ENCODE peak calls at places on chromosomes 13 and 19, in five cellular contexts. One of them, this sample, is unnamed.

GRCh38 chr19:6501740-6502648 is at the start of gene TUBB4A:
- DNase-seq in DMS 273 treated with DMSO at 0.1 percent for 48 hours: no peak
- DNase-seq in breast epithelium: no peak
- DNase-seq in ELR: no peak
- DNase-seq in stomach: no peak
- DNase-seq in this sample: no peak

GRCh38 chr19:30686252-30686762 is 314.1 kb downstream of the ZNF536 start:
- DNase-seq in stomach: no peak
- DNase-seq in breast epithelium: no peak
- DNase-seq in DMS 273 treated with DMSO at 0.1 percent for 48 hours: no peak
- DNase-seq in ELR: peak
- DNase-seq in this sample: no peak

GRCh38 chr19:2944775-2945574 is at the start of gene ZNF77:
- DNase-seq in DMS 273 treated with DMSO at 0.1 percent for 48 hours: peak
- DNase-seq in stomach: peak
- DNase-seq in breast epithelium: peak
- DNase-seq in ELR: peak
- DNase-seq in this sample: peak

GRCh38 chr19:49710372-49710951 is 19.5 kb downstream of the CPT1C start:
- DNase-seq in ELR: peak
- DNase-seq in DMS 273 treated with DMSO at 0.1 percent for 48 hours: no peak
- DNase-seq in breast epithelium: no peak
- DNase-seq in stomach: no peak
- DNase-seq in this sample: no peak

GRCh38 chr13:26132756-26133155 is 80.9 kb upstream of the SHISA2 start:
- DNase-seq in breast epithelium: no peak
- DNase-seq in stomach: no peak
- DNase-seq in ELR: peak
- DNase-seq in DMS 273 treated with DMSO at 0.1 percent for 48 hours: no peak
- DNase-seq in this sample: no peak

GRCh38 chr13:110634558-110634957 is 19.2 kb downstream of the NAXD start:
- DNase-seq in DMS 273 treated with DMSO at 0.1 percent for 48 hours: no peak
- DNase-seq in ELR: peak
- DNase-seq in breast epithelium: no peak
- DNase-seq in stomach: no peak
- DNase-seq in this sample: peak

GRCh38 chr13:41546372-41547252 is 89.3 kb downstream of the RGCC start:
- DNase-seq in stomach: no peak
- DNase-seq in breast epithelium: no peak
- DNase-seq in ELR: peak
- DNase-seq in DMS 273 treated with DMSO at 0.1 percent for 48 hours: no peak
- DNase-seq in this sample: peak

GRCh38 chr13:42893346-42893745 is 98.7 kb downstream of the EPSTI1 start:
- DNase-seq in DMS 273 treated with DMSO at 0.1 percent for 48 hours: no peak
- DNase-seq in breast epithelium: no peak
- DNase-seq in stomach: no peak
- DNase-seq in ELR: peak
- DNase-seq in this sample: no peak

GRCh38 chr13:49683489-49683888 is 7.8 kb downstream of the EBPL start:
- DNase-seq in stomach: no peak
- DNase-seq in DMS 273 treated with DMSO at 0.1 percent for 48 hours: no peak
- DNase-seq in ELR: no peak
- DNase-seq in breast epithelium: no peak
- DNase-seq in this sample: no peak

GRCh38 chr13:51246005-51246404 is 23.8 kb downstream of the FAM124A start:
- DNase-seq in breast epithelium: no peak
- DNase-seq in DMS 273 treated with DMSO at 0.1 percent for 48 hours: no peak
- DNase-seq in stomach: no peak
- DNase-seq in ELR: no peak
- DNase-seq in this sample: no peak

GRCh38 chr19:2455481-2456300 is 1.1 kb downstream of the LMNB2 start:
- DNase-seq in ELR: peak
- DNase-seq in breast epithelium: no peak
- DNase-seq in DMS 273 treated with DMSO at 0.1 percent for 48 hours: no peak
- DNase-seq in stomach: peak
- DNase-seq in this sample: no peak

GRCh38 chr19:6239871-6240676 is 39.7 kb downstream of the MLLT1 start:
- DNase-seq in breast epithelium: no peak
- DNase-seq in DMS 273 treated with DMSO at 0.1 percent for 48 hours: no peak
- DNase-seq in stomach: no peak
- DNase-seq in ELR: no peak
- DNase-seq in this sample: no peak

GRCh38 chr13:37775871-37776270 is 93.7 kb downstream of the TRPC4 start:
- DNase-seq in DMS 273 treated with DMSO at 0.1 percent for 48 hours: no peak
- DNase-seq in stomach: no peak
- DNase-seq in ELR: peak
- DNase-seq in breast epithelium: no peak
- DNase-seq in this sample: no peak

GRCh38 chr13:67117010-67117550 is 113.1 kb downstream of the PCDH9 start:
- DNase-seq in DMS 273 treated with DMSO at 0.1 percent for 48 hours: no peak
- DNase-seq in breast epithelium: no peak
- DNase-seq in stomach: no peak
- DNase-seq in ELR: no peak
- DNase-seq in this sample: no peak

GRCh38 chr13:113820813-113821651 is 42.8 kb downstream of the GAS6 start:
- DNase-seq in stomach: no peak
- DNase-seq in ELR: peak
- DNase-seq in DMS 273 treated with DMSO at 0.1 percent for 48 hours: peak
- DNase-seq in breast epithelium: peak
- DNase-seq in this sample: peak

GRCh38 chr19:39997595-39998216 is 846 bp downstream of the ZNF546 start:
- DNase-seq in stomach: no peak
- DNase-seq in breast epithelium: no peak
- DNase-seq in DMS 273 treated with DMSO at 0.1 percent for 48 hours: no peak
- DNase-seq in ELR: peak
- DNase-seq in this sample: no peak

GRCh38 chr19:39411832-39412099 is 703 bp upstream of the PLEKHG2 start:
- DNase-seq in breast epithelium: peak
- DNase-seq in DMS 273 treated with DMSO at 0.1 percent for 48 hours: peak
- DNase-seq in ELR: peak
- DNase-seq in stomach: peak
- DNase-seq in this sample: peak

GRCh38 chr13:98176777-98177608 is at the start of gene RNF113B:
- DNase-seq in breast epithelium: no peak
- DNase-seq in stomach: no peak
- DNase-seq in ELR: no peak
- DNase-seq in DMS 273 treated with DMSO at 0.1 percent for 48 hours: no peak
- DNase-seq in this sample: no peak

GRCh38 chr13:20711301-20712044 is 8.0 kb downstream of the IL17D start:
- DNase-seq in breast epithelium: no peak
- DNase-seq in DMS 273 treated with DMSO at 0.1 percent for 48 hours: no peak
- DNase-seq in ELR: peak
- DNase-seq in stomach: no peak
- DNase-seq in this sample: no peak

GRCh38 chr19:2811221-2811722 is 8.4 kb upstream of the ZNF554 start:
- DNase-seq in ELR: no peak
- DNase-seq in breast epithelium: no peak
- DNase-seq in stomach: no peak
- DNase-seq in DMS 273 treated with DMSO at 0.1 percent for 48 hours: no peak
- DNase-seq in this sample: no peak

GRCh38 chr13:37418490-37418889 is 180.1 kb downstream of the POSTN start:
- DNase-seq in stomach: no peak
- DNase-seq in DMS 273 treated with DMSO at 0.1 percent for 48 hours: no peak
- DNase-seq in ELR: no peak
- DNase-seq in breast epithelium: no peak
- DNase-seq in this sample: no peak

GRCh38 chr13:85659493-85659892 is 139.7 kb downstream of the SLITRK6 start:
- DNase-seq in breast epithelium: no peak
- DNase-seq in ELR: peak
- DNase-seq in DMS 273 treated with DMSO at 0.1 percent for 48 hours: no peak
- DNase-seq in stomach: no peak
- DNase-seq in this sample: no peak

GRCh38 chr13:44719857-44720671 is 143.9 kb upstream of the TSC22D1 start:
- DNase-seq in breast epithelium: no peak
- DNase-seq in ELR: peak
- DNase-seq in stomach: no peak
- DNase-seq in DMS 273 treated with DMSO at 0.1 percent for 48 hours: no peak
- DNase-seq in this sample: no peak

GRCh38 chr19:29815231-29815630 is 3.4 kb downstream of the CCNE1 start:
- DNase-seq in stomach: no peak
- DNase-seq in DMS 273 treated with DMSO at 0.1 percent for 48 hours: no peak
- DNase-seq in breast epithelium: no peak
- DNase-seq in ELR: no peak
- DNase-seq in this sample: no peak

GRCh38 chr13:76641056-76641455 is 245.1 kb downstream of the KCTD12 start:
- DNase-seq in breast epithelium: no peak
- DNase-seq in DMS 273 treated with DMSO at 0.1 percent for 48 hours: peak
- DNase-seq in stomach: no peak
- DNase-seq in ELR: no peak
- DNase-seq in this sample: no peak

GRCh38 chr13:110646442-110647364 is 31.4 kb downstream of the NAXD start:
- DNase-seq in ELR: no peak
- DNase-seq in DMS 273 treated with DMSO at 0.1 percent for 48 hours: no peak
- DNase-seq in stomach: no peak
- DNase-seq in breast epithelium: no peak
- DNase-seq in this sample: no peak

GRCh38 chr19:44149776-44150175 is 8.4 kb downstream of the ZNF234 start:
- DNase-seq in DMS 273 treated with DMSO at 0.1 percent for 48 hours: no peak
- DNase-seq in stomach: no peak
- DNase-seq in breast epithelium: no peak
- DNase-seq in ELR: no peak
- DNase-seq in this sample: no peak

GRCh38 chr13:79482271-79482970 is 1.5 kb downstream of the NDFIP2 start:
- DNase-seq in stomach: no peak
- DNase-seq in breast epithelium: no peak
- DNase-seq in ELR: peak
- DNase-seq in DMS 273 treated with DMSO at 0.1 percent for 48 hours: no peak
- DNase-seq in this sample: no peak

GRCh38 chr13:33281951-33282595 is 3.5 kb downstream of the STARD13 start:
- DNase-seq in stomach: no peak
- DNase-seq in breast epithelium: no peak
- DNase-seq in DMS 273 treated with DMSO at 0.1 percent for 48 hours: no peak
- DNase-seq in ELR: peak
- DNase-seq in this sample: no peak

GRCh38 chr19:45781282-45782161 is 768 bp downstream of the DMPK start:
- DNase-seq in stomach: peak
- DNase-seq in ELR: peak
- DNase-seq in DMS 273 treated with DMSO at 0.1 percent for 48 hours: peak
- DNase-seq in breast epithelium: no peak
- DNase-seq in this sample: peak

GRCh38 chr13:76980075-76980718 is 11.7 kb upstream of the CLN5 start:
- DNase-seq in breast epithelium: peak
- DNase-seq in DMS 273 treated with DMSO at 0.1 percent for 48 hours: no peak
- DNase-seq in stomach: peak
- DNase-seq in ELR: peak
- DNase-seq in this sample: peak

GRCh38 chr13:75596657-75597182 is 39.4 kb upstream of the LMO7 start:
- DNase-seq in ELR: no peak
- DNase-seq in breast epithelium: no peak
- DNase-seq in DMS 273 treated with DMSO at 0.1 percent for 48 hours: no peak
- DNase-seq in stomach: no peak
- DNase-seq in this sample: no peak

GRCh38 chr19:41705393-41706174 is 2.8 kb upstream of the CEACAM5 start:
- DNase-seq in ELR: peak
- DNase-seq in breast epithelium: no peak
- DNase-seq in stomach: no peak
- DNase-seq in DMS 273 treated with DMSO at 0.1 percent for 48 hours: no peak
- DNase-seq in this sample: no peak

GRCh38 chr19:33723512-33723911 is 73.2 kb upstream of the KCTD15 start:
- DNase-seq in breast epithelium: no peak
- DNase-seq in ELR: no peak
- DNase-seq in DMS 273 treated with DMSO at 0.1 percent for 48 hours: no peak
- DNase-seq in stomach: no peak
- DNase-seq in this sample: no peak

GRCh38 chr13:28161370-28161769 is 23.0 kb downstream of the PAN3 start:
- DNase-seq in ELR: peak
- DNase-seq in stomach: no peak
- DNase-seq in DMS 273 treated with DMSO at 0.1 percent for 48 hours: no peak
- DNase-seq in breast epithelium: no peak
- DNase-seq in this sample: no peak

GRCh38 chr13:49859568-49859967 is 67.1 kb upstream of the KPNA3 start:
- DNase-seq in breast epithelium: no peak
- DNase-seq in ELR: peak
- DNase-seq in DMS 273 treated with DMSO at 0.1 percent for 48 hours: no peak
- DNase-seq in stomach: no peak
- DNase-seq in this sample: peak

GRCh38 chr19:4278926-4279529 is at the start of gene SHD:
- DNase-seq in DMS 273 treated with DMSO at 0.1 percent for 48 hours: no peak
- DNase-seq in stomach: no peak
- DNase-seq in ELR: no peak
- DNase-seq in breast epithelium: no peak
- DNase-seq in this sample: no peak

GRCh38 chr13:35630551-35631275 is 154.2 kb upstream of the MAB21L1 start:
- DNase-seq in ELR: peak
- DNase-seq in stomach: no peak
- DNase-seq in breast epithelium: no peak
- DNase-seq in DMS 273 treated with DMSO at 0.1 percent for 48 hours: peak
- DNase-seq in this sample: no peak

This sample was measured in T1000.